ENCODE peak calls at places on chromosome 19, in six cellular contexts. O, K, M, P, H and U are unnamed samples.

GRCh38 chr19:49857834-49858590 is 7.1 kb downstream of the PTOV1 start:
- DNase-seq in K (no peak), M (no peak), O (no peak), H (no peak), P (no peak), U (no peak)

GRCh38 chr19:18660051-18660910 is 23.2 kb upstream of the CRTC1 start:
- DNase-seq in P (no peak), M (no peak), H (no peak), K (peak; percentile 98), O (no peak), U (no peak)

GRCh38 chr19:17497149-17497798 is 14.2 kb upstream of the PGLS start:
- DNase-seq in O (no peak), P (no peak), H (no peak), M (no peak), K (no peak), U (no peak)

GRCh38 chr19:7072541-7072940 is 3.0 kb downstream of the ZNF557 start:
- DNase-seq in H (no peak), O (no peak), P (no peak), K (no peak), M (no peak), U (no peak)

GRCh38 chr19:50233308-50233910 is 30.0 kb downstream of the MYH14 start:
- DNase-seq in P (no peak), H (no peak), O (no peak), M (no peak), K (no peak), U (no peak)

GRCh38 chr19:38401148-38401547 is 1.7 kb upstream of the FAM98C start:
- DNase-seq in K (no peak), P (no peak), M (no peak), O (no peak), H (no peak), U (no peak)

GRCh38 chr19:54430306-54431254 is 15.3 kb downstream of the TTYH1 start:
- DNase-seq in H (peak; percentile 21), K (peak; percentile 80), O (no peak), M (peak; percentile 36), P (peak; percentile 34), U (peak; percentile 24)

GRCh38 chr19:5103061-5103701 is 134.3 kb downstream of the KDM4B start:
- DNase-seq in M (no peak), P (no peak), H (no peak), K (no peak), O (peak; percentile 68), U (no peak)

GRCh38 chr19:47157455-47158321 is 27.1 kb downstream of the SAE1 start:
- DNase-seq in M (peak; percentile 49), O (peak; percentile 75), K (no peak), H (no peak), P (no peak), U (no peak)

GRCh38 chr19:44857837-44858236 is 11.7 kb downstream of the NECTIN2 start:
- DNase-seq in K (no peak), O (no peak), P (no peak), H (no peak), M (no peak), U (no peak)

GRCh38 chr19:5220866-5221265 is 119.7 kb downstream of the PTPRS start:
- DNase-seq in M (no peak), H (no peak), O (no peak), K (no peak), P (no peak), U (no peak)

GRCh38 chr19:13146763-13147563 is 3.2 kb downstream of the STX10 start:
- DNase-seq in P (no peak), K (no peak), O (no peak), M (no peak), H (no peak), U (no peak)

GRCh38 chr19:3194703-3195087 is 9.0 kb downstream of the NCLN start:
- DNase-seq in M (no peak), H (no peak), O (no peak), K (no peak), P (no peak), U (no peak)

GRCh38 chr19:4575267-4575793 is 15.8 kb upstream of the SEMA6B start:
- DNase-seq in M (no peak), P (no peak), H (no peak), K (peak; percentile 90), O (peak; percentile 92), U (no peak)

GRCh38 chr19:41994521-41994971 is 516 bp upstream of the ATP1A3 start:
- DNase-seq in O (no peak), M (peak; percentile 41), K (no peak), H (no peak), P (no peak), U (no peak)

GRCh38 chr19:49447485-49448431 is 3.9 kb downstream of the PIH1D1 start:
- DNase-seq in M (no peak), O (no peak), P (no peak), H (peak; percentile 50), K (no peak), U (no peak)

GRCh38 chr19:49820125-49820524 is 2.0 kb downstream of the MED25 start:
- DNase-seq in O (no peak), H (no peak), K (no peak), P (no peak), M (no peak), U (no peak)

GRCh38 chr19:7492142-7493055 is 3.6 kb upstream of the PEX11G start:
- DNase-seq in M (no peak), K (no peak), O (no peak), P (no peak), H (no peak), U (no peak)

GRCh38 chr19:16377521-16377920 is 52.9 kb downstream of the KLF2 start:
- DNase-seq in K (peak; percentile 53), H (no peak), O (no peak), M (no peak), P (no peak), U (no peak)

GRCh38 chr19:6521718-6522646 is 8.8 kb upstream of the TNFSF9 start:
- DNase-seq in K (no peak), H (no peak), M (peak; percentile 85), P (peak; percentile 70), O (no peak), U (peak; percentile 67)

GRCh38 chr19:38539751-38540150 is 78.0 kb downstream of the MAP4K1 start:
- DNase-seq in M (no peak), P (no peak), H (no peak), O (no peak), K (no peak), U (no peak)

GRCh38 chr19:35977446-35978222 is 17.4 kb upstream of the SDHAF1 start:
- DNase-seq in H (peak; percentile 45), M (peak; percentile 39), K (no peak), O (no peak), P (no peak), U (no peak)

GRCh38 chr19:10505583-10506229 is 2.5 kb upstream of the KEAP1 start:
- DNase-seq in K (peak; percentile 92), P (peak; percentile 64), M (peak; percentile 79), H (peak; percentile 60), O (peak; percentile 8), U (peak; percentile 53)

GRCh38 chr19:2249880-2250764 is 999 bp downstream of the AMH start:
- DNase-seq in P (no peak), M (peak; percentile 20), O (no peak), H (no peak), K (no peak), U (no peak)

GRCh38 chr19:5338661-5339469 is 1.7 kb downstream of the PTPRS start:
- DNase-seq in K (no peak), H (no peak), P (no peak), O (no peak), M (no peak), U (no peak)

GRCh38 chr19:16722591-16722990 is 2.9 kb downstream of the NWD1 start:
- DNase-seq in K (no peak), H (no peak), M (no peak), O (no peak), P (no peak), U (no peak)

GRCh38 chr19:8308891-8309291 is 733 bp upstream of the CD320 start:
- DNase-seq in H (no peak), P (no peak), M (no peak), O (no peak), K (peak; percentile 52), U (no peak)

GRCh38 chr19:14369399-14370168 is 11.7 kb upstream of the ADGRE5 start:
- DNase-seq in O (peak; percentile 39), P (peak; percentile 57), H (no peak), M (peak; percentile 95), K (no peak), U (peak; percentile 73)

GRCh38 chr19:38980583-38981374 is 5.2 kb upstream of the FBXO17 start:
- DNase-seq in H (no peak), P (no peak), O (no peak), M (no peak), K (no peak), U (no peak)

GRCh38 chr19:28359819-28360414 is 853.0 kb downstream of the UQCRFS1 start:
- DNase-seq in H (no peak), M (no peak), K (no peak), O (no peak), P (no peak), U (no peak)

GRCh38 chr19:885536-886224 is 7.3 kb downstream of the MED16 start:
- DNase-seq in H (no peak), K (no peak), O (no peak), M (no peak), P (no peak), U (no peak)

GRCh38 chr19:46482645-46483044 is 11.3 kb upstream of the PNMA8A start:
- DNase-seq in K (no peak), H (no peak), P (no peak), O (no peak), M (no peak), U (no peak)

GRCh38 chr19:33580026-33580644 is 41.6 kb upstream of the CHST8 start:
- DNase-seq in H (no peak), K (no peak), O (no peak), P (no peak), M (no peak), U (no peak)

GRCh38 chr19:28948531-28948930 is 264.4 kb downstream of the UQCRFS1 start:
- DNase-seq in O (no peak), P (no peak), K (no peak), M (no peak), H (no peak), U (no peak)

GRCh38 chr19:36222503-36222902 is 7.6 kb downstream of the ZNF146 start:
- DNase-seq in H (no peak), M (no peak), O (no peak), K (no peak), P (no peak), U (no peak)

GRCh38 chr19:10808937-10809655 is 26.9 kb downstream of the TMED1 start:
- DNase-seq in K (no peak), M (peak; percentile 41), H (peak; percentile 44), P (no peak), O (peak; percentile 53), U (no peak)

GRCh38 chr19:54439174-54439851 is 9.7 kb upstream of the LENG8 start:
- DNase-seq in K (no peak), H (no peak), O (no peak), P (no peak), M (peak; percentile 39), U (no peak)

GRCh38 chr19:3423183-3423829 is 56.9 kb downstream of the NFIC start:
- DNase-seq in K (peak; percentile 86), O (no peak), P (no peak), H (no peak), M (no peak), U (no peak)

GRCh38 chr19:798415-799075 is 1.3 kb downstream of the PTBP1 start:
- DNase-seq in M (no peak), H (no peak), K (no peak), P (peak; percentile 36), O (no peak), U (no peak)